ENCODE peak calls at places on chromosomes 11 and 22, in five cellular contexts. Q, O, F, L and V are unnamed samples.

GRCh38 chr22:21972293-21972779 is 10.3 kb downstream of the TOP3B start:
- DNase-seq in O (no peak), L (peak), Q (peak), F (no peak), V (peak)

GRCh38 chr11:134394311-134394710 is 17.7 kb downstream of the B3GAT1 start:
- DNase-seq in F (no peak), O (no peak), Q (no peak), L (no peak), V (no peak)

GRCh38 chr11:44797051-44797450 is 70.3 kb downstream of the TSPAN18 start:
- DNase-seq in Q (no peak), L (no peak), F (no peak), O (no peak), V (no peak)

GRCh38 chr22:22710719-22711531 is 66.5 kb downstream of the GGTLC2 start:
- DNase-seq in F (no peak), L (peak), Q (peak), O (peak), V (peak)

GRCh38 chr22:28032896-28033295 is 113.8 kb upstream of the PITPNB start:
- DNase-seq in O (no peak), F (no peak), L (no peak), Q (no peak), V (no peak)

GRCh38 chr11:66259976-66260375 is 8.5 kb upstream of the RAB1B start:
- DNase-seq in Q (no peak), L (no peak), O (no peak), F (no peak), V (no peak)

GRCh38 chr11:96228472-96228871 is 114.5 kb downstream of the MAML2 start:
- DNase-seq in Q (peak), O (peak), L (peak), F (no peak), V (no peak)

GRCh38 chr11:103281301-103281700 is 172.1 kb downstream of the DYNC2H1 start:
- DNase-seq in F (no peak), Q (peak), L (peak), O (no peak), V (no peak)

GRCh38 chr22:49166211-49166610 is 661.5 kb downstream of the BRD1 start:
- DNase-seq in O (peak), L (no peak), Q (no peak), F (no peak), V (no peak)

GRCh38 chr11:92346220-92346619 is 121.6 kb downstream of the FAT3 start:
- DNase-seq in Q (no peak), L (no peak), O (no peak), F (no peak), V (no peak)

GRCh38 chr11:69204246-69205124 is 48.8 kb downstream of the SMIM38 start:
- DNase-seq in Q (no peak), L (no peak), O (no peak), F (no peak), V (no peak)

GRCh38 chr11:7612661-7613393 is 60.5 kb downstream of the CYB5R2 start:
- DNase-seq in O (no peak), L (no peak), F (no peak), Q (peak), V (no peak)

GRCh38 chr22:45516163-45516562 is 13.5 kb downstream of the FBLN1 start:
- DNase-seq in O (no peak), L (no peak), Q (no peak), F (no peak), V (no peak)

GRCh38 chr11:72333657-72334056 is 89.7 kb upstream of the PHOX2A start:
- DNase-seq in Q (no peak), L (no peak), O (no peak), F (no peak), V (no peak)

GRCh38 chr22:46355369-46355995 is 20.0 kb downstream of the TRMU start:
- DNase-seq in L (peak), Q (peak), F (no peak), O (peak), V (peak)

GRCh38 chr11:119635041-119635745 is 93.8 kb downstream of the NECTIN1 start:
- DNase-seq in Q (no peak), O (no peak), F (no peak), L (no peak), V (no peak)

GRCh38 chr22:37312549-37313183 is 30.4 kb downstream of the CYTH4 start:
- DNase-seq in L (no peak), O (no peak), Q (no peak), F (no peak), V (no peak)

GRCh38 chr22:46798366-46799057 is 36.1 kb downstream of the TBC1D22A start:
- DNase-seq in O (peak), L (peak), F (peak), Q (peak), V (peak)

GRCh38 chr11:112789481-112789880 is 171.7 kb upstream of the NCAM1 start:
- DNase-seq in F (no peak), Q (no peak), L (no peak), O (no peak), V (no peak)

GRCh38 chr11:4926607-4927006 is 2.5 kb upstream of the OR51G1 start:
- DNase-seq in Q (peak), F (no peak), L (no peak), O (no peak), V (no peak)

GRCh38 chr11:134947556-134947955 is 535.5 kb upstream of the B3GAT1 start:
- DNase-seq in Q (no peak), O (no peak), L (no peak), F (no peak), V (no peak)

GRCh38 chr11:65016705-65017104 is 2.7 kb downstream of the ARL2 start:
- DNase-seq in F (no peak), O (no peak), L (no peak), Q (no peak), V (no peak)

GRCh38 chr22:41405588-41405987 is 23.8 kb downstream of the TEF start:
- DNase-seq in Q (no peak), F (no peak), O (no peak), L (no peak), V (no peak)

GRCh38 chr11:131037873-131038272 is 121.6 kb upstream of the SNX19 start:
- DNase-seq in Q (no peak), L (no peak), F (no peak), O (no peak), V (no peak)

GRCh38 chr11:57480409-57481137 is 20.2 kb downstream of the RTN4RL2 start:
- DNase-seq in F (peak), O (peak), L (no peak), Q (peak), V (no peak)

GRCh38 chr11:68692881-68693483 is 8.6 kb downstream of the GAL start:
- DNase-seq in O (no peak), L (no peak), F (no peak), Q (no peak), V (no peak)

GRCh38 chr11:36793542-36793926 is 195.5 kb upstream of the RAG2 start:
- DNase-seq in Q (no peak), F (no peak), O (no peak), L (no peak), V (no peak)

GRCh38 chr22:49300241-49300640 is 527.4 kb downstream of the BRD1 start:
- DNase-seq in O (no peak), F (no peak), L (no peak), Q (no peak), V (no peak)